ENCODE peak calls at places on chromosome 2, in nine cellular contexts. N is uterus; O is AG04450; P is CD8-positive, alpha-beta T cell; V is neural progenitor cell; S is heart left ventricle; Z is lung; W is body of pancreas; J is HCT116. M is an unnamed sample.

GRCh38 chr2:105256431-105257047 is 15.0 kb downstream of the GPR45 start:
- DNase-seq in J (no peak), W (no peak), P (no peak), O (no peak), N (no peak), S (no peak), Z (no peak), V (no peak), M (no peak)

GRCh38 chr2:215621389-215621788 is 185.5 kb upstream of the FN1 start:
- DNase-seq in V (no peak), W (no peak), N (no peak), O (no peak), J (no peak), S (no peak), Z (no peak), P (no peak), M (no peak)

GRCh38 chr2:67733517-67733916 is 329.3 kb downstream of the C1D start:
- DNase-seq in Z (no peak), W (peak), S (no peak), N (no peak), J (peak), V (peak), P (no peak), O (no peak), M (peak)

GRCh38 chr2:67844024-67844540 is 218.7 kb downstream of the C1D start:
- DNase-seq in N (no peak), Z (no peak), O (no peak), W (no peak), S (no peak), J (no peak), P (no peak), V (no peak), M (no peak)

GRCh38 chr2:117745537-117745936 is 69.0 kb upstream of the DDX18 start:
- DNase-seq in O (no peak), S (no peak), J (no peak), Z (no peak), N (no peak), W (no peak), V (peak), P (no peak), M (no peak)

GRCh38 chr2:216298719-216299118 is 73.6 kb downstream of the MARCHF4 start:
- DNase-seq in W (no peak), Z (no peak), S (no peak), N (no peak), J (no peak), V (no peak), O (peak), P (no peak), M (no peak)

GRCh38 chr2:98333922-98334321 is 12.3 kb upstream of the CNGA3 start:
- DNase-seq in V (no peak), W (no peak), N (no peak), S (no peak), Z (no peak), J (no peak), O (no peak), P (no peak), M (no peak)

GRCh38 chr2:230723363-230723762 is 10.7 kb downstream of the CAB39 start:
- DNase-seq in N (no peak), W (no peak), O (no peak), Z (no peak), P (peak), S (no peak), V (no peak), J (no peak), M (no peak)

GRCh38 chr2:48844418-48845155 is 89.1 kb upstream of the LHCGR start:
- DNase-seq in W (no peak), N (no peak), P (no peak), S (no peak), O (peak), V (no peak), Z (no peak), J (no peak), M (no peak)

GRCh38 chr2:217090024-217090473 is 230.2 kb upstream of the TNP1 start:
- DNase-seq in P (no peak), V (no peak), N (no peak), S (no peak), Z (no peak), W (no peak), O (no peak), J (no peak), M (no peak)

GRCh38 chr2:69138247-69138754 is 125.3 kb downstream of the ANTXR1 start:
- DNase-seq in S (no peak), P (no peak), O (peak), J (peak), N (no peak), Z (no peak), W (no peak), V (no peak), M (no peak)
- H3K27ac ChIP-seq in S (no peak), P (no peak), O (peak), J (peak), N (peak), Z (no peak), W (no peak), V (no peak), M (no peak)

DNA sequence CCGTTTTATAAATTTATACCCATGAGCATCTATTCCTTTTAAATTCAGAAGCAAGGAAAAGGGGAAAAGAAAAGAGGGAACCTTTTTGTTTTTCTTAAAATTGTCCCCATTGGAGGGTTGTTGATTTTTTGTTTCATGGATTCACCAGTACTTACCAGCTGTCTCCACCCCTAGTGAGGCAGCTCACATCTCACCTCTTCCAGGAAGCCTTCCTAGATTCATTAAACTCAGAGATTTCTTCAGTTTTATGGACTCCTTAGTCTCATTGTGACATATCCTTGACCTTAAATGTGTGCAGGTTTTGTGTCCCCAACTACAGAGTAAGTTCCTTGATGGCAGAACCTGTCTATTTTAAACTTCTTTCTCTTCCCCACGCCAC is 35.9 kb downstream of the EFR3B start:
- DNase-seq in W (no peak), V (no peak), N (no peak), O (no peak), P (no peak), Z (no peak), J (no peak), S (no peak), M (no peak)
- TF ChIP-seq CTCF in W (no peak), V (no peak), N (no peak), O (no peak), P (no peak), Z (no peak), J (no peak), S (no peak), M (no peak)

GRCh38 chr2:85852078-85852790 is 36.6 kb downstream of the ST3GAL5 start:
- DNase-seq in W (no peak), P (no peak), J (no peak), O (no peak), V (no peak), Z (no peak), S (no peak), N (no peak), M (no peak)

GRCh38 chr2:85852979-85853498 is 35.8 kb downstream of the ST3GAL5 start:
- DNase-seq in J (no peak), W (no peak), O (no peak), V (no peak), S (no peak), P (peak), Z (no peak), N (no peak), M (no peak)

GRCh38 chr2:85854897-85855296 is 33.9 kb downstream of the ST3GAL5 start:
- DNase-seq in O (no peak), J (no peak), W (no peak), Z (no peak), V (no peak), S (no peak), P (no peak), N (no peak), M (no peak)

GRCh38 chr2:85854166-85854509 is 34.7 kb downstream of the ST3GAL5 start:
- DNase-seq in Z (no peak), P (no peak), N (no peak), O (no peak), V (no peak), J (no peak), S (no peak), W (no peak), M (no peak)

GRCh38 chr2:85853499-85854165 is 35.2 kb downstream of the ST3GAL5 start:
- DNase-seq in V (no peak), J (no peak), N (no peak), O (no peak), W (no peak), P (peak), S (no peak), Z (no peak), M (no peak)
- H3K4me3 ChIP-seq in V (no peak), J (no peak), N (no peak), O (no peak), W (no peak), P (peak), S (no peak), Z (no peak), M (no peak)

DNA sequence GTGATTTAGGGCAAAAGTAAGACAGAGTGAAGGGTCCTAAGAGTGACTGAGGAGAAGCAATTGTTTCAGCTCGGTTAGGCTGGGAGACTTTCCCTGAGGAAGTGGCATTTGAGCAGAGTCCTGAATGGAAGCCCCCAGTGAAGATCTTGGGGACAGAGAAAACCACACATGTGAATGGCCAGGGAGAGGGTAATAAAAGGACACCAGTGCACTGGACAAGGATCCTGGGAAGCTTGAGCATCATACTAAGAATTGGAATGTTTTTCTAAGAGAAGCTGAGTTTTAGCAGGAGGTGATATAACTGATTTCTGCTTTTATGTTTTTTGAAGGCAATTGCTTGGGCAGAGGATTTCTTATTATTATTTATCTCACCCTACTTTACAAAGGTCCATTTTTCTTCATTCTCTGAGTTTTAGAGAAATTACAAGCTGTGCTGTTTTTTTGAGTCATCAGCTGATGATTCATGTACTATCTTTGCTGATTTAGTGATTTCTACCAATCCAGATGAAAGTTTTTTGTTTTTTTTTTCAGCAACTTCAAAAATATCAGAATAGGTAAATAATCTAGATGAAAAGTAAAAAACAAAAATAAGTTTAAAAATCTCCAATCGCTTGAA is 43.5 kb downstream of the MFSD6 start:
- DNase-seq in V (no peak), S (no peak), Z (no peak), P (no peak), N (no peak), J (no peak), W (no peak), O (no peak), M (no peak)
- H3K27ac ChIP-seq in V (no peak), S (no peak), Z (no peak), P (no peak), N (no peak), J (no peak), W (no peak), O (no peak), M (no peak)

DNA sequence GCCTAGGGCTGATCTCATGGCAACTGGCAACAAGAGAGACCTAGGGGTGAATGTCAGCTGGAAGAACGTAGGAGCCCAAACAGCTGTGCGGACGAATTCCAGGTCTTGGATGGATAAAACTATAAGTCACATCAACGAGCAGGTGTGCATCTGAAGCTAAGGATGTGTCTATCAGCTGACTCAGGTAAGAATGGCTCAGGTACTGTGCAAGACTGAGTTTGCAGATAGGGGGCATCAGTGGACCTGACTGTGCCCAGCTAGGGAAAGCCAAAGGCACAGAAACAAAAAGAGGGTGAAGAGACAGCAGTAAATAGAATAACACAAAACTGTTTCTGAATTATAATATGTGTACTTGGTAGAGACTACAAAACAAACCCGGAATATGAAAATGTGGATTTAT is 357.3 kb downstream of the ZEB2 start:
- DNase-seq in S (no peak), J (peak), O (no peak), V (peak), P (peak), N (no peak), W (peak), Z (peak), M (peak)
- TF ChIP-seq CTCF in S (peak), J (peak), O (peak), V (peak), P (peak), N (no peak), W (peak), Z (peak), M (peak)